ENCODE peak calls at places on chromosomes 12 and 14, in seven cellular contexts. V, B, O, A, Q, P and S are unnamed samples.

GRCh38 chr12:1848146-1848545 is 27.8 kb downstream of the LRTM2 start:
- DNase-seq in Q (no peak), V (no peak), A (no peak), P (no peak), B (no peak), O (no peak), S (no peak)

GRCh38 chr12:94134226-94134795 is 14.1 kb upstream of the PLXNC1 start:
- DNase-seq in O (peak), P (no peak), A (no peak), B (no peak), Q (no peak), V (peak), S (no peak)

GRCh38 chr12:66239295-66239694 is 50.3 kb downstream of the IRAK3 start:
- DNase-seq in V (no peak), P (no peak), B (no peak), Q (no peak), O (no peak), A (no peak), S (no peak)

GRCh38 chr14:54798465-54799124 is 104.0 kb downstream of the GCH1 start:
- DNase-seq in V (no peak), P (no peak), A (no peak), Q (no peak), O (no peak), B (no peak), S (no peak)

GRCh38 chr12:12995088-12995487 is 5.0 kb downstream of the HEBP1 start:
- DNase-seq in B (no peak), V (no peak), O (no peak), A (no peak), Q (no peak), P (no peak), S (no peak)

GRCh38 chr12:33323823-33324222 is 115.8 kb downstream of the SYT10 start:
- DNase-seq in A (no peak), B (no peak), P (no peak), Q (no peak), O (no peak), V (no peak), S (no peak)

GRCh38 chr12:65891219-65891618 is 66.9 kb downstream of the HMGA2 start:
- DNase-seq in B (no peak), P (no peak), A (no peak), Q (no peak), V (no peak), O (no peak), S (no peak)

GRCh38 chr12:25960176-25960575 is 1.7 kb downstream of the RASSF8 start:
- DNase-seq in O (no peak), Q (peak), B (no peak), V (no peak), P (no peak), A (no peak), S (no peak)

GRCh38 chr12:1020389-1020788 is 29.4 kb downstream of the ERC1 start:
- DNase-seq in P (no peak), B (no peak), O (no peak), V (no peak), A (no peak), Q (no peak), S (no peak)

GRCh38 chr14:100654814-100655795 is 67.9 kb upstream of the BEGAIN start:
- DNase-seq in A (no peak), B (peak), P (peak), O (peak), Q (peak), V (peak), S (no peak)

GRCh38 chr12:56634242-56634836 is 4.2 kb upstream of the BAZ2A start:
- DNase-seq in Q (peak), V (peak), O (no peak), P (no peak), B (peak), A (no peak), S (peak)

GRCh38 chr12:120490284-120490683 is 5.6 kb upstream of the DYNLL1 start:
- DNase-seq in Q (no peak), B (no peak), P (no peak), A (no peak), V (no peak), O (no peak), S (no peak)

GRCh38 chr12:96487214-96487613 is 2.2 kb upstream of the CFAP54 start:
- DNase-seq in A (no peak), P (no peak), B (no peak), O (no peak), V (no peak), Q (no peak), S (no peak)

GRCh38 chr12:117538032-117538690 is 176.7 kb upstream of the NOS1 start:
- DNase-seq in B (no peak), O (no peak), A (no peak), Q (no peak), P (no peak), V (no peak), S (no peak)

GRCh38 chr14:73231874-73232851 is 5.1 kb upstream of the PAPLN start:
- DNase-seq in A (no peak), B (no peak), Q (peak), O (peak), P (no peak), V (peak), S (no peak)

GRCh38 chr12:10940389-10940788 is 1.3 kb upstream of the TAS2R14 start:
- DNase-seq in O (no peak), Q (no peak), B (no peak), A (no peak), V (no peak), P (no peak), S (no peak)

GRCh38 chr12:68532204-68532886 is 78.4 kb upstream of the RAP1B start:
- DNase-seq in V (no peak), O (no peak), A (no peak), Q (no peak), P (no peak), B (no peak), S (no peak)